ENCODE peak calls at places on chromosomes 13 and 19, in five cellular contexts. One of them, this sample, is unnamed.

GRCh38 chr19:48962029-48962848 is 2.9 kb upstream of the FTL start:
- DNase-seq in MG63: peak
- DNase-seq in activated CD4-positive, CD25-positive, alpha-beta regulatory T cell: no peak
- DNase-seq in activated CD8-positive, alpha-beta memory T cell treated with anti-CD3 and anti-CD28 coated beads, Interleukin-2, amount 10 ng/mL, durations not matched to agents 7 days and 5 days: peak
- DNase-seq in HAP-1: peak
- DNase-seq in this sample: no peak

GRCh38 chr19:4557186-4557970 is 2.1 kb downstream of the SEMA6B start:
- DNase-seq in MG63: no peak
- DNase-seq in activated CD4-positive, CD25-positive, alpha-beta regulatory T cell: no peak
- DNase-seq in activated CD8-positive, alpha-beta memory T cell treated with anti-CD3 and anti-CD28 coated beads, Interleukin-2, amount 10 ng/mL, durations not matched to agents 7 days and 5 days: no peak
- DNase-seq in HAP-1: peak
- DNase-seq in this sample: peak

GRCh38 chr19:40754611-40755247 is 3.7 kb downstream of the SNRPA start:
- DNase-seq in MG63: no peak
- DNase-seq in activated CD4-positive, CD25-positive, alpha-beta regulatory T cell: no peak
- DNase-seq in activated CD8-positive, alpha-beta memory T cell treated with anti-CD3 and anti-CD28 coated beads, Interleukin-2, amount 10 ng/mL, durations not matched to agents 7 days and 5 days: peak
- DNase-seq in HAP-1: no peak
- DNase-seq in this sample: no peak

GRCh38 chr19:10797541-10798256 is 38.3 kb downstream of the TMED1 start:
- DNase-seq in MG63: no peak
- DNase-seq in activated CD4-positive, CD25-positive, alpha-beta regulatory T cell: peak
- DNase-seq in activated CD8-positive, alpha-beta memory T cell treated with anti-CD3 and anti-CD28 coated beads, Interleukin-2, amount 10 ng/mL, durations not matched to agents 7 days and 5 days: peak
- DNase-seq in HAP-1: no peak
- DNase-seq in this sample: no peak

GRCh38 chr19:40284501-40285352 is at the start of gene AKT2:
- DNase-seq in MG63: peak
- DNase-seq in activated CD4-positive, CD25-positive, alpha-beta regulatory T cell: peak
- DNase-seq in activated CD8-positive, alpha-beta memory T cell treated with anti-CD3 and anti-CD28 coated beads, Interleukin-2, amount 10 ng/mL, durations not matched to agents 7 days and 5 days: peak
- DNase-seq in HAP-1: peak
- DNase-seq in this sample: peak

GRCh38 chr19:46845959-46846459 is 4.6 kb downstream of the AP2S1 start:
- DNase-seq in MG63: no peak
- DNase-seq in activated CD4-positive, CD25-positive, alpha-beta regulatory T cell: no peak
- DNase-seq in activated CD8-positive, alpha-beta memory T cell treated with anti-CD3 and anti-CD28 coated beads, Interleukin-2, amount 10 ng/mL, durations not matched to agents 7 days and 5 days: no peak
- DNase-seq in HAP-1: no peak
- DNase-seq in this sample: no peak

GRCh38 chr13:104365430-104365829 is 1299.2 kb upstream of the SLC10A2 start:
- DNase-seq in MG63: no peak
- DNase-seq in activated CD4-positive, CD25-positive, alpha-beta regulatory T cell: no peak
- DNase-seq in activated CD8-positive, alpha-beta memory T cell treated with anti-CD3 and anti-CD28 coated beads, Interleukin-2, amount 10 ng/mL, durations not matched to agents 7 days and 5 days: no peak
- DNase-seq in HAP-1: no peak
- DNase-seq in this sample: no peak

GRCh38 chr19:1315470-1316166 is 29.9 kb downstream of the EFNA2 start:
- DNase-seq in MG63: peak
- DNase-seq in activated CD4-positive, CD25-positive, alpha-beta regulatory T cell: no peak
- DNase-seq in activated CD8-positive, alpha-beta memory T cell treated with anti-CD3 and anti-CD28 coated beads, Interleukin-2, amount 10 ng/mL, durations not matched to agents 7 days and 5 days: peak
- DNase-seq in HAP-1: peak
- DNase-seq in this sample: peak

GRCh38 chr13:49922301-49922700 is 13.8 kb downstream of the SPRYD7 start:
- DNase-seq in MG63: no peak
- DNase-seq in activated CD4-positive, CD25-positive, alpha-beta regulatory T cell: no peak
- DNase-seq in activated CD8-positive, alpha-beta memory T cell treated with anti-CD3 and anti-CD28 coated beads, Interleukin-2, amount 10 ng/mL, durations not matched to agents 7 days and 5 days: no peak
- DNase-seq in HAP-1: no peak
- DNase-seq in this sample: no peak

GRCh38 chr13:37194428-37194861 is 89.0 kb upstream of the CSNK1A1L start:
- DNase-seq in MG63: no peak
- DNase-seq in activated CD4-positive, CD25-positive, alpha-beta regulatory T cell: no peak
- DNase-seq in activated CD8-positive, alpha-beta memory T cell treated with anti-CD3 and anti-CD28 coated beads, Interleukin-2, amount 10 ng/mL, durations not matched to agents 7 days and 5 days: no peak
- DNase-seq in HAP-1: no peak
- DNase-seq in this sample: no peak

GRCh38 chr19:996051-996838 is 4.0 kb upstream of the GRIN3B start:
- DNase-seq in MG63: no peak
- DNase-seq in activated CD4-positive, CD25-positive, alpha-beta regulatory T cell: no peak
- DNase-seq in activated CD8-positive, alpha-beta memory T cell treated with anti-CD3 and anti-CD28 coated beads, Interleukin-2, amount 10 ng/mL, durations not matched to agents 7 days and 5 days: peak
- DNase-seq in HAP-1: peak
- DNase-seq in this sample: peak

GRCh38 chr13:110287031-110287828 is 19.7 kb downstream of the COL4A1 start:
- DNase-seq in MG63: no peak
- DNase-seq in activated CD4-positive, CD25-positive, alpha-beta regulatory T cell: no peak
- DNase-seq in activated CD8-positive, alpha-beta memory T cell treated with anti-CD3 and anti-CD28 coated beads, Interleukin-2, amount 10 ng/mL, durations not matched to agents 7 days and 5 days: no peak
- DNase-seq in HAP-1: no peak
- DNase-seq in this sample: no peak

GRCh38 chr13:30880756-30881155 is 25.3 kb upstream of the MEDAG start:
- DNase-seq in MG63: peak
- DNase-seq in activated CD4-positive, CD25-positive, alpha-beta regulatory T cell: no peak
- DNase-seq in activated CD8-positive, alpha-beta memory T cell treated with anti-CD3 and anti-CD28 coated beads, Interleukin-2, amount 10 ng/mL, durations not matched to agents 7 days and 5 days: no peak
- DNase-seq in HAP-1: no peak
- DNase-seq in this sample: no peak

GRCh38 chr13:51613535-51613934 is 29.3 kb downstream of the WDFY2 start:
- DNase-seq in MG63: no peak
- DNase-seq in activated CD4-positive, CD25-positive, alpha-beta regulatory T cell: no peak
- DNase-seq in activated CD8-positive, alpha-beta memory T cell treated with anti-CD3 and anti-CD28 coated beads, Interleukin-2, amount 10 ng/mL, durations not matched to agents 7 days and 5 days: no peak
- DNase-seq in HAP-1: no peak
- DNase-seq in this sample: no peak